ENCODE peak calls at places on chromosomes 3 and 15, in six cellular contexts. One of them, this sample, is unnamed.

GRCh38 chr3:194691481-194692281 is 6.0 kb downstream of the FAM43A start:
- DNase-seq in RWPE2: no peak
- DNase-seq in SIG-M5: no peak
- DNase-seq in GM04503: no peak
- DNase-seq in B cell: peak
- DNase-seq in AML-193: no peak
- DNase-seq in this sample: peak

GRCh38 chr15:40436116-40436891 is 4.4 kb upstream of the BAHD1 start:
- DNase-seq in RWPE2: peak
- DNase-seq in SIG-M5: no peak
- DNase-seq in GM04503: no peak
- DNase-seq in B cell: peak
- DNase-seq in AML-193: no peak
- DNase-seq in this sample: peak

GRCh38 chr3:15500107-15500724 is 21.3 kb downstream of the COLQ start:
- DNase-seq in RWPE2: no peak
- DNase-seq in SIG-M5: no peak
- DNase-seq in GM04503: no peak
- DNase-seq in B cell: no peak
- DNase-seq in AML-193: no peak
- DNase-seq in this sample: peak

GRCh38 chr3:185658504-185658912 is 72.4 kb downstream of the SENP2 start:
- DNase-seq in RWPE2: peak
- DNase-seq in SIG-M5: no peak
- DNase-seq in GM04503: peak
- DNase-seq in B cell: no peak
- DNase-seq in AML-193: no peak
- DNase-seq in this sample: no peak

GRCh38 chr15:101773496-101774100 is 29.7 kb upstream of the OR4F6 start:
- DNase-seq in RWPE2: no peak
- DNase-seq in SIG-M5: no peak
- DNase-seq in GM04503: no peak
- DNase-seq in B cell: no peak
- DNase-seq in AML-193: no peak
- DNase-seq in this sample: no peak

GRCh38 chr3:194537732-194538247 is 51.0 kb upstream of the ATP13A3 start:
- DNase-seq in RWPE2: no peak
- DNase-seq in SIG-M5: no peak
- DNase-seq in GM04503: no peak
- DNase-seq in B cell: no peak
- DNase-seq in AML-193: no peak
- DNase-seq in this sample: no peak

GRCh38 chr15:98420837-98421236 is 227.5 kb upstream of the IGF1R start:
- DNase-seq in RWPE2: no peak
- DNase-seq in SIG-M5: no peak
- DNase-seq in GM04503: no peak
- DNase-seq in B cell: no peak
- DNase-seq in AML-193: no peak
- DNase-seq in this sample: no peak

GRCh38 chr3:14503033-14503705 is 37.0 kb downstream of the GRIP2 start:
- DNase-seq in RWPE2: no peak
- DNase-seq in SIG-M5: no peak
- DNase-seq in GM04503: no peak
- DNase-seq in B cell: no peak
- DNase-seq in AML-193: no peak
- DNase-seq in this sample: no peak

GRCh38 chr15:95932676-95933075 is 397.8 kb upstream of the NR2F2 start:
- DNase-seq in RWPE2: no peak
- DNase-seq in SIG-M5: no peak
- DNase-seq in GM04503: peak
- DNase-seq in B cell: no peak
- DNase-seq in AML-193: no peak
- DNase-seq in this sample: no peak

GRCh38 chr3:142507241-142507640 is 59.4 kb upstream of the XRN1 start:
- DNase-seq in RWPE2: no peak
- DNase-seq in SIG-M5: no peak
- DNase-seq in GM04503: no peak
- DNase-seq in B cell: no peak
- DNase-seq in AML-193: no peak
- DNase-seq in this sample: no peak

GRCh38 chr3:85427467-85427866 is 468.7 kb downstream of the CADM2 start:
- DNase-seq in RWPE2: no peak
- DNase-seq in SIG-M5: no peak
- DNase-seq in GM04503: no peak
- DNase-seq in B cell: no peak
- DNase-seq in AML-193: no peak
- DNase-seq in this sample: no peak

GRCh38 chr3:22734207-22734606 is 468.9 kb upstream of the UBE2E2 start:
- DNase-seq in RWPE2: no peak
- DNase-seq in SIG-M5: no peak
- DNase-seq in GM04503: no peak
- DNase-seq in B cell: no peak
- DNase-seq in AML-193: no peak
- DNase-seq in this sample: no peak

GRCh38 chr3:118966700-118967099 is 67.9 kb downstream of the IGSF11 start:
- DNase-seq in RWPE2: no peak
- DNase-seq in SIG-M5: no peak
- DNase-seq in GM04503: no peak
- DNase-seq in B cell: no peak
- DNase-seq in AML-193: no peak
- DNase-seq in this sample: no peak